ENCODE peak calls at places on chromosomes 4 and X, in six cellular contexts. S is substantia nigra; N is T-cell; Q is left ventricle myocardium inferior; A is fibroblast of pulmonary artery; E is stimulated activated CD4-positive, alpha-beta T cell treated with anti-CD3 and anti-CD28 coated beads, TNF-alpha, amount 100 ng/mL, for 48 hours. Z is an unnamed sample.
A peak's percentile ranks its signal among the peaks of the same experiment; 100 is the strongest.

GRCh38 chr4:123554819-123555499 is 158.4 kb downstream of the SPRY1 start:
- DNase-seq in S (no peak), N (no peak), Q (no peak), A (no peak), E (no peak), Z (peak; percentile 4)

GRCh38 chr4:126986828-126987227 is 645.9 kb upstream of the INTU start:
- DNase-seq in S (no peak), N (no peak), Q (no peak), A (peak; percentile 41), E (no peak), Z (peak; percentile 72)

GRCh38 chr4:142719854-142720541 is 126.1 kb downstream of the INPP4B start:
- DNase-seq in S (no peak), N (no peak), Q (no peak), A (peak; percentile 50), E (no peak), Z (peak; percentile 63)

GRCh38 chr4:55312491-55313101 is 33.4 kb upstream of the SRD5A3 start:
- DNase-seq in S (no peak), N (peak; percentile 19), Q (no peak), A (peak; percentile 81), E (peak; percentile 6), Z (peak; percentile 27)

GRCh38 chr4:158777423-158777822 is 8.6 kb downstream of the FNIP2 start:
- DNase-seq in S (no peak), N (no peak), Q (no peak), A (no peak), E (no peak), Z (no peak)

GRCh38 chr4:72886602-72887001 is 182.9 kb downstream of the COX18 start:
- DNase-seq in S (no peak), N (no peak), Q (no peak), A (peak; percentile 33), E (no peak), Z (no peak)

GRCh38 chr4:123102897-123103489 is 180.6 kb upstream of the NUDT6 start:
- DNase-seq in S (no peak), N (no peak), Q (no peak), A (peak; percentile 83), E (no peak), Z (peak; percentile 33)

GRCh38 chrX:16989750-16990149 is 43.3 kb downstream of the REPS2 start:
- DNase-seq in S (no peak), N (no peak), Q (no peak), A (no peak), E (no peak), Z (no peak)

GRCh38 chr4:152935661-152936445 is at the start of gene FHDC1:
- DNase-seq in S (no peak), N (no peak), Q (no peak), A (no peak), E (no peak), Z (peak; percentile 19)

GRCh38 chr4:130703211-130703920 is 1607.4 kb downstream of the C4orf33 start:
- DNase-seq in S (no peak), N (no peak), Q (no peak), A (no peak), E (no peak), Z (no peak)

Z was measured in astrocyte.